ENCODE peak calls at places on chromosome 15, in five cellular contexts. S is dorsolateral prefrontal cortex, Z is HL-60, R is foreskin keratinocyte, C is progenitor cell of endocrine pancreas. K is an unnamed sample.
A peak's percentile ranks its signal among the peaks of the same experiment; 100 is the strongest.

GRCh38 chr15:77059761-77060345 is 11.1 kb downstream of the TSPAN3 start:
- DNase-seq in S (no peak), Z (no peak), R (no peak), C (no peak), K (peak; percentile 52)

GRCh38 chr15:57541805-57542504 is 49.7 kb upstream of the MYZAP start:
- DNase-seq in S (peak; percentile 77), Z (no peak), R (no peak), C (peak; percentile 47), K (peak; percentile 64)

GRCh38 chr15:93048759-93049161 is 40.3 kb downstream of the RGMA start:
- DNase-seq in S (no peak), Z (no peak), R (no peak), C (no peak), K (no peak)

GRCh38 chr15:71201471-71201870 is 86.2 kb downstream of the THSD4 start:
- DNase-seq in S (no peak), Z (no peak), R (no peak), C (no peak), K (no peak)

GRCh38 chr15:75758071-75758872 is 45.6 kb upstream of the CSPG4 start:
- DNase-seq in S (peak; percentile 87), Z (peak; percentile 85), R (peak; percentile 31), C (peak; percentile 70), K (peak; percentile 88)

GRCh38 chr15:68278345-68279217 is 1.0 kb downstream of the FEM1B start:
- DNase-seq in S (no peak), Z (no peak), R (no peak), C (no peak), K (no peak)

GRCh38 chr15:92807971-92808571 is 92.1 kb upstream of the CHD2 start:
- DNase-seq in S (no peak), Z (peak; percentile 75), R (no peak), C (no peak), K (no peak)

GRCh38 chr15:80698636-80699035 is 3.5 kb downstream of the ABHD17C start:
- DNase-seq in S (no peak), Z (no peak), R (no peak), C (no peak), K (no peak)

GRCh38 chr15:93610944-93611343 is 521.9 kb upstream of the RGMA start:
- DNase-seq in S (no peak), Z (no peak), R (no peak), C (no peak), K (no peak)

GRCh38 chr15:62845239-62846126 is 197.1 kb upstream of the TPM1 start:
- DNase-seq in S (no peak), Z (no peak), R (no peak), C (no peak), K (no peak)

GRCh38 chr15:67835349-67836133 is 4.3 kb downstream of the RNU6-1 start:
- DNase-seq in S (no peak), Z (no peak), R (no peak), C (no peak), K (no peak)

GRCh38 chr15:77819271-77819806 is 186.6 kb upstream of the LINGO1 start:
- DNase-seq in S (no peak), Z (no peak), R (no peak), C (peak; percentile 37), K (no peak)

GRCh38 chr15:71357357-71357756 is 242.1 kb downstream of the THSD4 start:
- DNase-seq in S (no peak), Z (no peak), R (no peak), C (no peak), K (no peak)

GRCh38 chr15:63079938-63080626 is 37.5 kb downstream of the TPM1 start:
- DNase-seq in S (no peak), Z (no peak), R (no peak), C (no peak), K (no peak)

GRCh38 chr15:85543741-85544155 is 163.3 kb downstream of the AKAP13 start:
- DNase-seq in S (no peak), Z (peak; percentile 77), R (no peak), C (no peak), K (no peak)

GRCh38 chr15:91429973-91430372 is 329.9 kb downstream of the SV2B start:
- DNase-seq in S (no peak), Z (peak; percentile 16), R (no peak), C (no peak), K (no peak)

GRCh38 chr15:68492855-68493254 is 60.9 kb upstream of the ITGA11 start:
- DNase-seq in S (no peak), Z (no peak), R (no peak), C (no peak), K (no peak)

GRCh38 chr15:29364429-29365078 is 94.9 kb upstream of the NSMCE3 start:
- DNase-seq in S (no peak), Z (no peak), R (peak; percentile 25), C (no peak), K (no peak)

GRCh38 chr15:50627351-50628055 is 59.1 kb downstream of the TRPM7 start:
- DNase-seq in S (no peak), Z (no peak), R (peak; percentile 3), C (no peak), K (no peak)

GRCh38 chr15:71112429-71112828 is 2.8 kb upstream of the THSD4 start:
- DNase-seq in S (no peak), Z (no peak), R (no peak), C (no peak), K (no peak)

GRCh38 chr15:44580105-44580504 is 43.2 kb downstream of the EIF3J start:
- DNase-seq in S (no peak), Z (no peak), R (no peak), C (no peak), K (no peak)

GRCh38 chr15:44585633-44586032 is 48.7 kb downstream of the EIF3J start:
- DNase-seq in S (no peak), Z (no peak), R (no peak), C (no peak), K (no peak)

GRCh38 chr15:44588541-44588940 is 51.6 kb downstream of the EIF3J start:
- DNase-seq in S (no peak), Z (no peak), R (no peak), C (no peak), K (no peak)

GRCh38 chr15:44584162-44584749 is 47.3 kb downstream of the EIF3J start:
- DNase-seq in S (no peak), Z (no peak), R (no peak), C (no peak), K (no peak)
- TF ChIP-seq CTCF in S (no peak), Z (peak; percentile 63), R (peak; percentile 72), C (peak; percentile 27), K (peak; percentile 46)

GRCh38 chr15:41930221-41930866 is 36.5 kb upstream of the SPTBN5 start:
- DNase-seq in S (no peak), Z (no peak), R (peak; percentile 69), C (no peak), K (no peak)
- TF ChIP-seq CTCF in S (no peak), Z (no peak), R (peak; percentile 52), C (no peak), K (no peak)

DNA sequence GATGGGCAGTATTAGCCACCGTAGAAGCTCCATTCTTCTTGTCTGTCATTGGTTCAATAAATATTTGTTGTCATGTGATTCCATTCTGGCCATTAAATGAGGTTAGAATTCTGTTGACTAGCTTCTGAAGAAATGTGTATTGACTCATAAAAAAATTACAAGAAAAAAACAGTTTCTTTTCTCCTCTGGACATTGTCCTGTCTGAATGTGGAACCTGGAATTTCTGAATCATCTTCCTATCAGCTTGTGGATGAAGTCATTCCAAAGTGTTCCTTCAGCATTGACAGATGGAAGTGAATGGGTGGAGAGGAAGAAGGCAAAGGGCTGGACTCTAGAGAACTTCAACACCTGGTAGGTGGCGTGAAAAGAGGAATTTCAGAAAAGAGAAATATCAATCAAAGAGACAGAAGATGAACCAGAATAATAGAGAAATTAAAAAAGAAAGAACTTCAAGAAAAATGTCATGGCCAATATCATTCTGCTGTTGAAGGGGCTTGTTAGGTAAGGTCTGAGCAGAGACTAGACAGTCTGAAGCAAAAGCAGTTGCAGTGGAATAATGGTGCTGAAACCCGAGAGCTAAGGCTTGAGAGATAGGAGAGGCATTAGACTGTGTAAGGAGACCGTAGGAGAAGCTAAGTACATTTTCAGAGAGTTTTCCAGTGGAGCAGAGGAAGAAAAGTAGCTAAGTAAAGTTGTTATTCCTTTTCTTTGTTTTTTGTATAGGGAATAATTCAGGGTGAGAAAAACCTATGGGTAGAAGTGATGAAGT is 806.6 kb downstream of the SQOR start:
- DNase-seq in S (no peak), Z (no peak), R (peak; percentile 59), C (no peak), K (no peak)
- TF ChIP-seq CTCF in S (no peak), Z (no peak), R (no peak), C (no peak), K (no peak)

DNA sequence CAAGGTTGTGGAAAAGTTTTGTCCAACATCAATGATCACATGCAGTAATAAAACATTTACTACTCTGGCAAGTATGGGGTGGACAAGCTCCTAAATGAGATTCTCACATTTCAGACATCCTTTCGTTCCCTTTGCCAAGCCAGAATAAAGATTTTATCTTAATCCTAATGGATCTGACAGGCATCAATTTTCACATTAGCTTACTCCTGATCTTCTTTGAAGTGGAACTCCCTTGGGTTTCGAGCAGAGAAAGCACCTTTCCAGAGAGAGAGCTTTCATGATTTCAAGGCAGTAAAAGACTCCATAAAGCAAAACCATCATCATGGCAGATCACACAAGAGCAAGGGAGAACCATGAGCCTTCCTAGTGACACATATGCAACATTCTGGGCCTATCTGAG is 27.3 kb upstream of the EID1 start:
- DNase-seq in S (no peak), Z (no peak), R (no peak), C (no peak), K (no peak)
- TF ChIP-seq CTCF in S (no peak), Z (no peak), R (no peak), C (no peak), K (no peak)

GRCh38 chr15:45307230-45307924 is 55.3 kb downstream of the SLC28A2 start:
- DNase-seq in S (no peak), Z (no peak), R (no peak), C (no peak), K (peak; percentile 45)
- TF ChIP-seq CTCF in S (peak; percentile 66), Z (peak; percentile 16), R (peak; percentile 74), C (peak; percentile 53), K (peak; percentile 34)